ENCODE peak calls at places on chromosomes 6 and 20, in seven cellular contexts. V is stimulated activated CD8-positive, alpha-beta memory T cell treated with anti-CD3 and anti-CD28 coated beads, Interleukin-15, amount 100 ng/mL, for 24 hours; O is nephron progenitor cell; Y is NCI-H1105 treated with DMSO at 0.1 percent for 48 hours; M is GM03348; I is uterus; Z is GM23248. R is an unnamed sample.

GRCh38 chr6:161804804-161805203 is 530.9 kb upstream of the AGPAT4 start:
- DNase-seq in V (no peak), O (no peak), Y (no peak), M (no peak), I (no peak), Z (no peak), R (no peak)

GRCh38 chr6:38436726-38437465 is 202.8 kb downstream of the BTBD9 start:
- DNase-seq in V (no peak), O (no peak), Y (no peak), M (peak), I (no peak), Z (peak), R (no peak)

GRCh38 chr6:122337645-122338044 is 61.8 kb upstream of the HSF2 start:
- DNase-seq in V (no peak), O (no peak), Y (no peak), M (no peak), I (no peak), Z (no peak), R (no peak)

GRCh38 chr6:40353197-40353966 is 233.8 kb downstream of the LRFN2 start:
- DNase-seq in V (no peak), O (no peak), Y (no peak), M (peak), I (no peak), Z (no peak), R (no peak)

GRCh38 chr6:124223596-124223995 is 419.9 kb downstream of the NKAIN2 start:
- DNase-seq in V (no peak), O (no peak), Y (no peak), M (peak), I (no peak), Z (no peak), R (no peak)

GRCh38 chr6:52195886-52196285 is 9.7 kb downstream of the IL17A start:
- DNase-seq in V (no peak), O (no peak), Y (no peak), M (no peak), I (no peak), Z (no peak), R (no peak)

GRCh38 chr6:31055401-31055800 is 45.1 kb downstream of the MUC22 start:
- DNase-seq in V (no peak), O (no peak), Y (no peak), M (no peak), I (no peak), Z (no peak), R (no peak)

GRCh38 chr6:2752477-2753115 is 1.9 kb upstream of the MYLK4 start:
- DNase-seq in V (no peak), O (no peak), Y (no peak), M (no peak), I (no peak), Z (no peak), R (no peak)

GRCh38 chr6:34496103-34496685 is 30.3 kb downstream of the PACSIN1 start:
- DNase-seq in V (no peak), O (no peak), Y (peak), M (no peak), I (no peak), Z (no peak), R (no peak)

GRCh38 chr6:110537208-110538123 is 61.1 kb upstream of the SLC22A16 start:
- DNase-seq in V (no peak), O (no peak), Y (no peak), M (peak), I (no peak), Z (peak), R (peak)

GRCh38 chr6:362924-363249 is 28.7 kb upstream of the IRF4 start:
- DNase-seq in V (no peak), O (no peak), Y (no peak), M (no peak), I (no peak), Z (no peak), R (no peak)

GRCh38 chr6:152905551-152906299 is 77.1 kb downstream of the FBXO5 start:
- DNase-seq in V (no peak), O (no peak), Y (no peak), M (no peak), I (no peak), Z (no peak), R (no peak)

GRCh38 chr6:170137911-170138910 is 152.7 kb downstream of the DLL1 start:
- DNase-seq in V (no peak), O (no peak), Y (no peak), M (no peak), I (peak), Z (no peak), R (no peak)

GRCh38 chr20:62980970-62981369 is 25.8 kb downstream of the BHLHE23 start:
- DNase-seq in V (no peak), O (peak), Y (peak), M (peak), I (no peak), Z (peak), R (no peak)

GRCh38 chr6:68313911-68314310 is 321.2 kb upstream of the ADGRB3 start:
- DNase-seq in V (no peak), O (no peak), Y (no peak), M (no peak), I (no peak), Z (no peak), R (no peak)

GRCh38 chr6:30614843-30615218 is 2.2 kb downstream of the PPP1R10 start:
- DNase-seq in V (peak), O (peak), Y (peak), M (peak), I (peak), Z (peak), R (peak)

GRCh38 chr20:38130687-38131587 is 34.1 kb downstream of the TGM2 start:
- DNase-seq in V (no peak), O (no peak), Y (no peak), M (no peak), I (peak), Z (no peak), R (no peak)

GRCh38 chr6:56292505-56293181 is 45.3 kb upstream of the COL21A1 start:
- DNase-seq in V (no peak), O (peak), Y (peak), M (peak), I (no peak), Z (peak), R (peak)

GRCh38 chr6:135291288-135292116 is 110.4 kb downstream of the MYB start:
- DNase-seq in V (no peak), O (no peak), Y (no peak), M (peak), I (no peak), Z (peak), R (no peak)

GRCh38 chr6:116971959-116972358 is 94.9 kb downstream of the RFX6 start:
- DNase-seq in V (no peak), O (peak), Y (peak), M (peak), I (no peak), Z (peak), R (no peak)

GRCh38 chr6:136564170-136564569 is 13.9 kb upstream of the MAP7 start:
- DNase-seq in V (no peak), O (no peak), Y (no peak), M (no peak), I (no peak), Z (no peak), R (no peak)

GRCh38 chr20:62274332-62275262 is 28.2 kb upstream of the ADRM1 start:
- DNase-seq in V (no peak), O (peak), Y (no peak), M (no peak), I (no peak), Z (no peak), R (no peak)

GRCh38 chr6:47308674-47309325 is 905 bp downstream of the TNFRSF21 start:
- DNase-seq in V (no peak), O (peak), Y (peak), M (peak), I (peak), Z (peak), R (no peak)

GRCh38 chr20:41865938-41866337 is 247.8 kb upstream of the CHD6 start:
- DNase-seq in V (no peak), O (no peak), Y (peak), M (no peak), I (no peak), Z (no peak), R (no peak)

GRCh38 chr6:126268087-126268486 is 71.8 kb upstream of the CENPW start:
- DNase-seq in V (no peak), O (peak), Y (no peak), M (no peak), I (no peak), Z (no peak), R (no peak)

GRCh38 chr6:20367716-20368485 is 33.8 kb upstream of the E2F3 start:
- DNase-seq in V (no peak), O (no peak), Y (no peak), M (no peak), I (no peak), Z (peak), R (no peak)

GRCh38 chr6:24931296-24931695 is 4.5 kb downstream of the RIPOR2 start:
- DNase-seq in V (no peak), O (no peak), Y (no peak), M (peak), I (no peak), Z (peak), R (no peak)

GRCh38 chr6:68728124-68728523 is 93.0 kb downstream of the ADGRB3 start:
- DNase-seq in V (no peak), O (no peak), Y (no peak), M (no peak), I (no peak), Z (no peak), R (no peak)

GRCh38 chr6:140766999-140767398 is 1365.7 kb upstream of the GJE1 start:
- DNase-seq in V (no peak), O (no peak), Y (no peak), M (no peak), I (no peak), Z (no peak), R (no peak)

GRCh38 chr6:54519161-54519560 is 210.9 kb downstream of the TINAG start:
- DNase-seq in V (no peak), O (no peak), Y (no peak), M (no peak), I (no peak), Z (no peak), R (no peak)

GRCh38 chr20:59042151-59042795 is at the start of gene PRELID3B:
- DNase-seq in V (no peak), O (no peak), Y (no peak), M (peak), I (no peak), Z (peak), R (no peak)

GRCh38 chr6:111721677-111722219 is 116.1 kb upstream of the TRAF3IP2 start:
- DNase-seq in V (no peak), O (peak), Y (no peak), M (peak), I (no peak), Z (peak), R (no peak)

GRCh38 chr6:68008445-68008844 is 626.6 kb upstream of the ADGRB3 start:
- DNase-seq in V (no peak), O (no peak), Y (no peak), M (no peak), I (no peak), Z (no peak), R (no peak)

GRCh38 chr6:16903470-16903869 is 142.2 kb upstream of the ATXN1 start:
- DNase-seq in V (no peak), O (no peak), Y (no peak), M (peak), I (no peak), Z (peak), R (no peak)

GRCh38 chr6:38091626-38092025 is 272.1 kb downstream of the ZFAND3 start:
- DNase-seq in V (no peak), O (peak), Y (no peak), M (no peak), I (no peak), Z (no peak), R (no peak)

GRCh38 chr6:127031511-127031910 is 87.0 kb upstream of the RSPO3 start:
- DNase-seq in V (no peak), O (no peak), Y (peak), M (no peak), I (no peak), Z (no peak), R (no peak)

GRCh38 chr6:35643162-35643535 is 45.6 kb downstream of the FKBP5 start:
- DNase-seq in V (no peak), O (no peak), Y (no peak), M (no peak), I (no peak), Z (no peak), R (no peak)

R was measured in GM04503.